ENCODE peak calls at places on chromosomes 6 and 20, in seven cellular contexts. One of them, this sample, is unnamed.

GRCh38 chr20:43977962-43978361 is 63.3 kb downstream of the TOX2 start:
- DNase-seq in heart right ventricle: no peak
- DNase-seq in A549: no peak
- DNase-seq in upper lobe of right lung: no peak
- DNase-seq in dorsolateral prefrontal cortex: no peak
- DNase-seq in HFF-Myc: no peak
- DNase-seq in fibroblast of mammary gland: no peak
- DNase-seq in this sample: no peak

GRCh38 chr20:48007356-48007755 is 222.1 kb upstream of the SULF2 start:
- DNase-seq in dorsolateral prefrontal cortex: no peak
- DNase-seq in A549: no peak
- DNase-seq in fibroblast of mammary gland: no peak
- DNase-seq in upper lobe of right lung: no peak
- DNase-seq in HFF-Myc: no peak
- DNase-seq in heart right ventricle: no peak
- DNase-seq in this sample: no peak

GRCh38 chr6:165963750-165964149 is 203.9 kb downstream of the TBXT start:
- DNase-seq in upper lobe of right lung: no peak
- DNase-seq in A549: no peak
- DNase-seq in HFF-Myc: no peak
- DNase-seq in heart right ventricle: no peak
- DNase-seq in fibroblast of mammary gland: no peak
- DNase-seq in dorsolateral prefrontal cortex: no peak
- DNase-seq in this sample: no peak

GRCh38 chr6:41639556-41640371 is 1.5 kb downstream of the MDFI start:
- DNase-seq in A549: no peak
- DNase-seq in fibroblast of mammary gland: no peak
- DNase-seq in upper lobe of right lung: peak
- DNase-seq in dorsolateral prefrontal cortex: no peak
- DNase-seq in HFF-Myc: no peak
- DNase-seq in heart right ventricle: no peak
- DNase-seq in this sample: no peak

GRCh38 chr6:69231983-69232382 is 564.8 kb downstream of the LMBRD1 start:
- DNase-seq in upper lobe of right lung: no peak
- DNase-seq in A549: no peak
- DNase-seq in HFF-Myc: no peak
- DNase-seq in fibroblast of mammary gland: no peak
- DNase-seq in dorsolateral prefrontal cortex: no peak
- DNase-seq in heart right ventricle: no peak
- DNase-seq in this sample: no peak

GRCh38 chr6:63475707-63476106 is 96.6 kb upstream of the LOC128125822 start:
- DNase-seq in dorsolateral prefrontal cortex: no peak
- DNase-seq in A549: no peak
- DNase-seq in HFF-Myc: no peak
- DNase-seq in heart right ventricle: no peak
- DNase-seq in fibroblast of mammary gland: no peak
- DNase-seq in upper lobe of right lung: no peak
- DNase-seq in this sample: no peak

GRCh38 chr6:19417713-19418112 is 419.5 kb upstream of the ID4 start:
- DNase-seq in upper lobe of right lung: no peak
- DNase-seq in HFF-Myc: no peak
- DNase-seq in fibroblast of mammary gland: peak
- DNase-seq in A549: peak
- DNase-seq in dorsolateral prefrontal cortex: no peak
- DNase-seq in heart right ventricle: no peak
- DNase-seq in this sample: no peak

GRCh38 chr6:44029489-44030185 is 97.6 kb downstream of the MRPL14 start:
- DNase-seq in dorsolateral prefrontal cortex: no peak
- DNase-seq in A549: no peak
- DNase-seq in fibroblast of mammary gland: peak
- DNase-seq in heart right ventricle: no peak
- DNase-seq in HFF-Myc: no peak
- DNase-seq in upper lobe of right lung: peak
- DNase-seq in this sample: no peak

GRCh38 chr6:27753668-27754407 is 158.4 kb downstream of the OR2B2 start:
- DNase-seq in fibroblast of mammary gland: peak
- DNase-seq in heart right ventricle: peak
- DNase-seq in A549: peak
- DNase-seq in HFF-Myc: peak
- DNase-seq in dorsolateral prefrontal cortex: peak
- DNase-seq in upper lobe of right lung: peak
- DNase-seq in this sample: peak

GRCh38 chr6:113920663-113921267 is 50.2 kb downstream of the HDAC2 start:
- DNase-seq in HFF-Myc: no peak
- DNase-seq in fibroblast of mammary gland: no peak
- DNase-seq in dorsolateral prefrontal cortex: no peak
- DNase-seq in heart right ventricle: no peak
- DNase-seq in A549: no peak
- DNase-seq in upper lobe of right lung: no peak
- DNase-seq in this sample: no peak

GRCh38 chr6:998551-998950 is 305.6 kb upstream of the EXOC2 start:
- DNase-seq in HFF-Myc: no peak
- DNase-seq in A549: no peak
- DNase-seq in dorsolateral prefrontal cortex: no peak
- DNase-seq in heart right ventricle: no peak
- DNase-seq in fibroblast of mammary gland: no peak
- DNase-seq in upper lobe of right lung: no peak
- DNase-seq in this sample: no peak

GRCh38 chr6:117231466-117231865 is 33.9 kb upstream of the VGLL2 start:
- DNase-seq in A549: no peak
- DNase-seq in HFF-Myc: no peak
- DNase-seq in upper lobe of right lung: no peak
- DNase-seq in dorsolateral prefrontal cortex: no peak
- DNase-seq in fibroblast of mammary gland: no peak
- DNase-seq in heart right ventricle: no peak
- DNase-seq in this sample: no peak

GRCh38 chr6:32627831-32628230 is 9.4 kb upstream of the HLA-DQA1 start:
- DNase-seq in HFF-Myc: no peak
- DNase-seq in fibroblast of mammary gland: peak
- DNase-seq in heart right ventricle: no peak
- DNase-seq in dorsolateral prefrontal cortex: no peak
- DNase-seq in upper lobe of right lung: peak
- DNase-seq in A549: no peak
- DNase-seq in this sample: no peak

GRCh38 chr6:116154887-116155286 is 29.0 kb upstream of the COL10A1 start:
- DNase-seq in HFF-Myc: no peak
- DNase-seq in upper lobe of right lung: no peak
- DNase-seq in heart right ventricle: no peak
- DNase-seq in fibroblast of mammary gland: no peak
- DNase-seq in A549: no peak
- DNase-seq in dorsolateral prefrontal cortex: no peak
- DNase-seq in this sample: no peak

GRCh38 chr6:25701807-25702206 is 49.8 kb downstream of the SCGN start:
- DNase-seq in heart right ventricle: no peak
- DNase-seq in HFF-Myc: no peak
- DNase-seq in upper lobe of right lung: no peak
- DNase-seq in fibroblast of mammary gland: no peak
- DNase-seq in dorsolateral prefrontal cortex: no peak
- DNase-seq in A549: no peak
- DNase-seq in this sample: no peak

GRCh38 chr20:6802227-6802626 is 34.7 kb downstream of the BMP2 start:
- DNase-seq in A549: no peak
- DNase-seq in dorsolateral prefrontal cortex: no peak
- DNase-seq in heart right ventricle: no peak
- DNase-seq in fibroblast of mammary gland: no peak
- DNase-seq in upper lobe of right lung: no peak
- DNase-seq in HFF-Myc: no peak
- DNase-seq in this sample: no peak

GRCh38 chr6:144090384-144090783 is 5.0 kb downstream of the SF3B5 start:
- DNase-seq in dorsolateral prefrontal cortex: no peak
- DNase-seq in fibroblast of mammary gland: no peak
- DNase-seq in A549: no peak
- DNase-seq in heart right ventricle: no peak
- DNase-seq in HFF-Myc: no peak
- DNase-seq in upper lobe of right lung: no peak
- DNase-seq in this sample: no peak
- TF ChIP-seq CTCF in dorsolateral prefrontal cortex: no peak
- TF ChIP-seq CTCF in fibroblast of mammary gland: no peak
- TF ChIP-seq CTCF in A549: peak
- TF ChIP-seq CTCF in heart right ventricle: no peak
- TF ChIP-seq CTCF in HFF-Myc: no peak
- TF ChIP-seq CTCF in upper lobe of right lung: no peak
- TF ChIP-seq CTCF in this sample: no peak

DNA sequence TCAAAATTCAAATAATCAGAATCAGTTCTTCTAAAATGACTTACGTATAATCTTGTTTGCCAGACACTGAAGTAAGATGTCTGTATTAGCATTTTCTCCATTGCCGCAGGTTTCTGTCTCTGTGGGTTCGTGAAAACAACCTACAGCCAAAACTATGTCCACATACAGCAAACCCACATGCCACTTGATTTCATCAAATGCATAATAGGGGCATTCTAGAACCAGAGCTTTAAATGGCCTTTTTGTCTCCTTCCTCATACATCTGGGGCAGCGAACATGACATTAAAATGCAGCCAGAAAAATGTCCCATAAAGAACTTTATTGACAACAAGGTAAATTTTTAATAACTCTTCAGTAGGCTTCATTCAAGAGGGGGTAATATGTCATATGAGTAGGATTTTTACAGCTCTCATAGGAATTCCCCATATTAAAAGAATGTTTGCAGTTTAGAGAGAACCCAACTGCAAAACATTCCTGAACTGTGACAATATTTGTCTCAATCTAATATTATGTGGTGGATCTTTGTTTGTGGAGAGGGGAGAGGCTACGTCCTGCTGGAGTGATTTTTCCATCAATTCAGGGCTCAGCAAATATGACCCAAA is 90.1 kb upstream of the QKI start:
- DNase-seq in heart right ventricle: no peak
- DNase-seq in HFF-Myc: no peak
- DNase-seq in A549: no peak
- DNase-seq in upper lobe of right lung: no peak
- DNase-seq in dorsolateral prefrontal cortex: no peak
- DNase-seq in fibroblast of mammary gland: no peak
- DNase-seq in this sample: no peak
- H3K4me3 ChIP-seq in heart right ventricle: no peak
- H3K4me3 ChIP-seq in HFF-Myc: no peak
- H3K4me3 ChIP-seq in A549: peak
- H3K4me3 ChIP-seq in upper lobe of right lung: no peak
- H3K4me3 ChIP-seq in dorsolateral prefrontal cortex: peak
- H3K4me3 ChIP-seq in fibroblast of mammary gland: no peak
- H3K4me3 ChIP-seq in this sample: no peak

GRCh38 chr20:3045816-3046676 is at the start of gene MRPS26:
- DNase-seq in heart right ventricle: peak
- DNase-seq in A549: peak
- DNase-seq in fibroblast of mammary gland: peak
- DNase-seq in upper lobe of right lung: peak
- DNase-seq in HFF-Myc: peak
- DNase-seq in dorsolateral prefrontal cortex: peak
- DNase-seq in this sample: peak

GRCh38 chr20:3047486-3048419 is 1.9 kb downstream of the MRPS26 start:
- DNase-seq in fibroblast of mammary gland: no peak
- DNase-seq in heart right ventricle: no peak
- DNase-seq in A549: no peak
- DNase-seq in upper lobe of right lung: no peak
- DNase-seq in HFF-Myc: no peak
- DNase-seq in dorsolateral prefrontal cortex: no peak
- DNase-seq in this sample: no peak

GRCh38 chr20:3045042-3045815 is 623 bp upstream of the MRPS26 start:
- DNase-seq in fibroblast of mammary gland: peak
- DNase-seq in A549: no peak
- DNase-seq in HFF-Myc: no peak
- DNase-seq in heart right ventricle: no peak
- DNase-seq in dorsolateral prefrontal cortex: peak
- DNase-seq in upper lobe of right lung: no peak
- DNase-seq in this sample: no peak

GRCh38 chr20:3044336-3044965 is 1.0 kb downstream of the GNRH2 start:
- DNase-seq in upper lobe of right lung: no peak
- DNase-seq in fibroblast of mammary gland: no peak
- DNase-seq in HFF-Myc: no peak
- DNase-seq in dorsolateral prefrontal cortex: no peak
- DNase-seq in A549: no peak
- DNase-seq in heart right ventricle: no peak
- DNase-seq in this sample: no peak

GRCh38 chr20:3046677-3047462 is 1.0 kb downstream of the MRPS26 start:
- DNase-seq in A549: peak
- DNase-seq in dorsolateral prefrontal cortex: no peak
- DNase-seq in heart right ventricle: no peak
- DNase-seq in fibroblast of mammary gland: no peak
- DNase-seq in HFF-Myc: no peak
- DNase-seq in upper lobe of right lung: no peak
- DNase-seq in this sample: no peak
- TF ChIP-seq CTCF in A549: no peak
- TF ChIP-seq CTCF in dorsolateral prefrontal cortex: no peak
- TF ChIP-seq CTCF in heart right ventricle: no peak
- TF ChIP-seq CTCF in fibroblast of mammary gland: no peak
- TF ChIP-seq CTCF in HFF-Myc: no peak
- TF ChIP-seq CTCF in upper lobe of right lung: no peak
- TF ChIP-seq CTCF in this sample: no peak

GRCh38 chr6:119126826-119127225 is 48.4 kb upstream of the FAM184A start:
- DNase-seq in A549: no peak
- DNase-seq in HFF-Myc: no peak
- DNase-seq in fibroblast of mammary gland: no peak
- DNase-seq in heart right ventricle: no peak
- DNase-seq in upper lobe of right lung: no peak
- DNase-seq in dorsolateral prefrontal cortex: no peak
- DNase-seq in this sample: no peak

GRCh38 chr6:119129968-119130484 is 51.6 kb upstream of the FAM184A start:
- DNase-seq in HFF-Myc: no peak
- DNase-seq in heart right ventricle: no peak
- DNase-seq in fibroblast of mammary gland: peak
- DNase-seq in A549: peak
- DNase-seq in upper lobe of right lung: no peak
- DNase-seq in dorsolateral prefrontal cortex: no peak
- DNase-seq in this sample: no peak

GRCh38 chr6:119127627-119128026 is 49.2 kb upstream of the FAM184A start:
- DNase-seq in heart right ventricle: no peak
- DNase-seq in fibroblast of mammary gland: no peak
- DNase-seq in dorsolateral prefrontal cortex: no peak
- DNase-seq in upper lobe of right lung: no peak
- DNase-seq in A549: no peak
- DNase-seq in HFF-Myc: no peak
- DNase-seq in this sample: no peak

GRCh38 chr6:119128252-119128912 is 49.9 kb upstream of the FAM184A start:
- DNase-seq in fibroblast of mammary gland: peak
- DNase-seq in dorsolateral prefrontal cortex: no peak
- DNase-seq in upper lobe of right lung: no peak
- DNase-seq in HFF-Myc: no peak
- DNase-seq in heart right ventricle: no peak
- DNase-seq in A549: no peak
- DNase-seq in this sample: no peak

DNA sequence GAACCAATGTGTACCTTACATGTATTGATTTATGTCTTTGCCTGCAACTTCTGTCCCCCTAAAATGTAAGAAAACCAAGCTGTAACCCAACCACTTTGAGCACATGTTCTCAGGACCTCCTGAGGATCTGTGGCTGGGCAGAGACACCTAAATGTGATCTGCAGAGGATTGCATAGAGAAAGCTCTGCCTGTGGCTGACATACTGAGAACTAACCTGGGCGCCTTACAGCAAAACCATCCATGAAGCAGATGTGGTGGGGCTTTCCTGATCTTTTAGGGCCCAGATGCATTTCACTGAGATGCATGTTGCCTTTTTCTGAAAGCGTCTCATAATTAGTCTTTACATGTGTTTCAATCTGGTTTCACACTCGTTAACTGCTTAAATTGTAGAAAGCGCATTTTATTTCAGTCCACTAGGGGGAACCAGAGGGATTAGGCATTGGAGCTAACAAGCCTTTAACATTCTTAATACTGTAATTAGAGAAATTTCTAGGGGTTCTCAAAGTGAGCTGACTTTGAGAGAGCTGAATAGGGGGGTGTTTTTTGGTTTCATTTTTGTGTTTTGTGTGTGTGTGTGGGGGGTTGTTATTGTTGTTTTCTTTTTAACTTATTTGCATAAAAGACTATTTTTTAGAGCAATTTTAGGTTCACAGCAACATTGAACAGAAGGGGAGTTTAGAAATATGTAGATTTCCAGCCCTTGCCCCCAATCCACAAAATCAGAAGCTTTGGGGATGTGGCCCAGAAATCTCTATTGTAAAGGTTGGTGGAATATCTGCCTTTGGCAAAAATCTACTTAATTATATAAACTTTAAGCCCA is 50.9 kb upstream of the FAM184A start:
- DNase-seq in fibroblast of mammary gland: peak
- DNase-seq in dorsolateral prefrontal cortex: no peak
- DNase-seq in HFF-Myc: peak
- DNase-seq in heart right ventricle: no peak
- DNase-seq in upper lobe of right lung: no peak
- DNase-seq in A549: peak
- DNase-seq in this sample: peak
- H3K4me3 ChIP-seq in fibroblast of mammary gland: no peak
- H3K4me3 ChIP-seq in dorsolateral prefrontal cortex: no peak
- H3K4me3 ChIP-seq in HFF-Myc: no peak
- H3K4me3 ChIP-seq in heart right ventricle: no peak
- H3K4me3 ChIP-seq in upper lobe of right lung: no peak
- H3K4me3 ChIP-seq in A549: no peak
- H3K4me3 ChIP-seq in this sample: no peak